ENCODE peak calls at places on chromosomes 13 and 19, in six cellular contexts. S is A549, X is H1, B is K562, C is endothelial cell of umbilical vein, I is HepG2. E is an unnamed sample.

GRCh38 chr13:75687145-75687763 is 51.1 kb downstream of the LMO7 start:
- DNase-seq in S (no peak), X (no peak), B (peak), C (peak), I (peak), E (no peak)

GRCh38 chr13:69565334-69565733 is 542.3 kb upstream of the ATXN8OS start:
- DNase-seq in S (peak), X (no peak), B (peak), C (peak), I (peak), E (peak)

GRCh38 chr13:27868639-27869435 is 51.0 kb upstream of the PDX1 start:
- DNase-seq in S (no peak), X (no peak), B (no peak), C (peak), I (no peak), E (no peak)

GRCh38 chr13:111900390-111901180 is 166.4 kb upstream of the SOX1 start:
- DNase-seq in S (no peak), X (peak), B (no peak), C (no peak), I (no peak), E (peak)

GRCh38 chr13:106859505-106859904 is 291.6 kb upstream of the ARGLU1 start:
- DNase-seq in S (no peak), X (no peak), B (no peak), C (no peak), I (no peak), E (no peak)

GRCh38 chr13:44231786-44232516 is 141.7 kb upstream of the SERP2 start:
- DNase-seq in S (peak), X (peak), B (no peak), C (peak), I (peak), E (peak)

GRCh38 chr19:15449620-15450527 is at the start of gene WIZ:
- DNase-seq in S (peak), X (peak), B (peak), C (peak), I (peak), E (peak)

GRCh38 chr13:110541526-110541920 is 20.0 kb downstream of the RAB20 start:
- DNase-seq in S (no peak), X (no peak), B (no peak), C (no peak), I (no peak), E (no peak)

GRCh38 chr13:73334459-73334858 is 275.7 kb downstream of the KLF5 start:
- DNase-seq in S (no peak), X (no peak), B (no peak), C (no peak), I (no peak), E (no peak)

GRCh38 chr19:35315883-35316282 is 13.1 kb upstream of the CD22 start:
- DNase-seq in S (no peak), X (no peak), B (peak), C (no peak), I (peak), E (no peak)

GRCh38 chr13:31124225-31124624 is 37.5 kb downstream of the HSPH1 start:
- DNase-seq in S (no peak), X (no peak), B (no peak), C (no peak), I (no peak), E (no peak)

GRCh38 chr19:2129892-2130770 is 21.2 kb downstream of the AP3D1 start:
- DNase-seq in S (no peak), X (no peak), B (no peak), C (no peak), I (no peak), E (no peak)

GRCh38 chr19:55383789-55384575 is at the start of gene TMEM238:
- DNase-seq in S (peak), X (peak), B (peak), C (peak), I (no peak), E (peak)

GRCh38 chr13:25860862-25861261 is 191.0 kb downstream of the SHISA2 start:
- DNase-seq in S (no peak), X (no peak), B (no peak), C (no peak), I (no peak), E (no peak)

GRCh38 chr19:46784262-46785053 is 3.9 kb downstream of the SLC1A5 start:
- DNase-seq in S (peak), X (peak), B (peak), C (peak), I (peak), E (peak)

GRCh38 chr13:23992722-23993438 is 95.6 kb upstream of the C1QTNF9B start:
- DNase-seq in S (no peak), X (no peak), B (no peak), C (no peak), I (no peak), E (no peak)

GRCh38 chr19:54023191-54023590 is 31.8 kb downstream of the CACNG6 start:
- DNase-seq in S (no peak), X (no peak), B (no peak), C (no peak), I (no peak), E (no peak)

GRCh38 chr19:13748169-13748884 is 16.0 kb upstream of the MRI1 start:
- DNase-seq in S (peak), X (peak), B (no peak), C (peak), I (no peak), E (no peak)

GRCh38 chr13:79445968-79446645 is 34.8 kb upstream of the NDFIP2 start:
- DNase-seq in S (no peak), X (no peak), B (no peak), C (no peak), I (no peak), E (peak)

GRCh38 chr13:60837806-60838205 is 440.8 kb downstream of the TDRD3 start:
- DNase-seq in S (no peak), X (no peak), B (no peak), C (no peak), I (no peak), E (no peak)

GRCh38 chr19:44698492-44699201 is at the start of gene CEACAM16:
- DNase-seq in S (no peak), X (no peak), B (no peak), C (no peak), I (no peak), E (no peak)

GRCh38 chr19:44694184-44694579 is 4.8 kb upstream of the CEACAM16 start:
- DNase-seq in S (no peak), X (no peak), B (peak), C (no peak), I (no peak), E (no peak)

GRCh38 chr19:44697670-44698034 is 1.3 kb upstream of the CEACAM16 start:
- DNase-seq in S (no peak), X (no peak), B (no peak), C (no peak), I (no peak), E (no peak)

GRCh38 chr19:44700547-44700946 is 1.6 kb downstream of the CEACAM16 start:
- DNase-seq in S (no peak), X (no peak), B (no peak), C (no peak), I (no peak), E (no peak)

GRCh38 chr19:44696939-44697669 is 1.8 kb upstream of the CEACAM16 start:
- DNase-seq in S (no peak), X (no peak), B (no peak), C (no peak), I (no peak), E (no peak)
- TF ChIP-seq JUN in S (no peak), X (no peak), B (no peak), C (no peak), I (no peak), E (no peak)

DNA sequence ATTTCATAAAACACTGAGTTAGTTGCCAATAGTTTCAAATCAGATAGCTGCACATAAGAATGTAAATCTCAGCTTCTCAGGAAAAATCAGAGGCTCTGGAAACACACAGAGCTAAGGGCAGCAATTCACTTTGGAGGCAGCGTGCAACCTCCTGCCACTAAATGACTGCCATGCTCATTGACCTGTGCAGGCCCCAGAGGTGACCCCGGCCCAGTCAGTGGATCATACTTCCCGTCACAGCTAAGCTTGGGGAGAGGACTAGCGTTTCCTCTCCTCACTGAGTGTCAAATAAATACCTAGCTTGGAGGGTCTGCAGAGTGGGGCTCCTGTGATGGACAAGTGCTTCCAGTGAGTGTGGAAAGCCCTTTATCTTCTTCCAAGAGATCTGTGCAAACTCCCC is 67.2 kb downstream of the UQCRFS1 start:
- DNase-seq in S (no peak), X (no peak), B (no peak), C (no peak), I (no peak), E (no peak)
- TF ChIP-seq CTCF in S (no peak), X (no peak), B (no peak), C (no peak), I (no peak), E (no peak)

GRCh38 chr13:39335721-39336120 is 267.3 kb downstream of the LHFPL6 start:
- DNase-seq in S (no peak), X (no peak), B (no peak), C (no peak), I (no peak), E (no peak)

GRCh38 chr13:39327080-39327479 is 275.9 kb downstream of the LHFPL6 start:
- DNase-seq in S (no peak), X (no peak), B (no peak), C (no peak), I (no peak), E (no peak)

GRCh38 chr13:39329182-39329639 is 273.8 kb downstream of the LHFPL6 start:
- DNase-seq in S (no peak), X (no peak), B (no peak), C (no peak), I (no peak), E (no peak)

GRCh38 chr13:39326471-39326870 is 276.5 kb downstream of the LHFPL6 start:
- DNase-seq in S (no peak), X (no peak), B (no peak), C (no peak), I (no peak), E (no peak)

DNA sequence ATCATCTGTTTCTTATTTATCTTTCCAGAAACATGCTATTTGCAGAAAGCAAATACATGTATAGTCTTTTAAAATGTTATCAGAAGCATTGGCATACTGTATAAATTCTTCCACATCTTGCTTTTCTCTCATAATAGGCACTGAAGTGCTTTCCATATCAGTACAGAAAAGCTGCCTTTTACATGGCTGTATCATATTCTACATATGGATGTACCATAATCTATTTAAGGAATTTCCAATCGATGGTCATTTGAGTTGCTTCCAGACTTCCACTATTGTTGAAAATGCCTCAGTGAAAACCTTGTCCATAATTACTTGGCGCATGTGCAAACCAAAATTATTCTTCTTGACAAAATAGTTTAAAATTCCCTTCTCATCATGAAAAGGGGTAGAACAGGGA is 272.5 kb downstream of the LHFPL6 start:
- DNase-seq in S (no peak), X (no peak), B (no peak), C (no peak), I (no peak), E (no peak)
- TF ChIP-seq JUN in S (no peak), X (no peak), B (no peak), C (no peak), I (no peak), E (no peak)

DNA sequence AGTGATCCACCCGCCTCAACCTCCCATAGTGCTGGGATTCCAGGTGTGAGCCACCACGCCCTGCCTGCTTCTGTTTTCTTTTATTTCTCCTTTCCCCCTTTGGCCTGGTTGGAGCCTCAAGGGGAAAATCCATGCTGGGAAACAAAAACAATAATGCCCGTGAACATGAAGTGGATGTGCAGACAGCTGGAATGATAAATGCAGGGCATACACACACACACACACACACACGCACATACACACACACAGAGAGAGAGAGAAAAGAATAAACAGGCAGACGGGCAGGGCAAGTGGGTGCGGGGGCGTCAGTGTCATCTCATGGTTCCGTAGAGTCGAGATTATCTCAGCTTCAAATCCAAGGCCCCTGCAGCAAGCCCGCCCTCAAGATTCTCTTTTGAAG is 4.4 kb upstream of the PLEKHF1 start:
- DNase-seq in S (no peak), X (no peak), B (no peak), C (no peak), I (no peak), E (no peak)
- TF ChIP-seq CTCF in S (no peak), X (no peak), B (no peak), C (no peak), I (no peak), E (no peak)

DNA sequence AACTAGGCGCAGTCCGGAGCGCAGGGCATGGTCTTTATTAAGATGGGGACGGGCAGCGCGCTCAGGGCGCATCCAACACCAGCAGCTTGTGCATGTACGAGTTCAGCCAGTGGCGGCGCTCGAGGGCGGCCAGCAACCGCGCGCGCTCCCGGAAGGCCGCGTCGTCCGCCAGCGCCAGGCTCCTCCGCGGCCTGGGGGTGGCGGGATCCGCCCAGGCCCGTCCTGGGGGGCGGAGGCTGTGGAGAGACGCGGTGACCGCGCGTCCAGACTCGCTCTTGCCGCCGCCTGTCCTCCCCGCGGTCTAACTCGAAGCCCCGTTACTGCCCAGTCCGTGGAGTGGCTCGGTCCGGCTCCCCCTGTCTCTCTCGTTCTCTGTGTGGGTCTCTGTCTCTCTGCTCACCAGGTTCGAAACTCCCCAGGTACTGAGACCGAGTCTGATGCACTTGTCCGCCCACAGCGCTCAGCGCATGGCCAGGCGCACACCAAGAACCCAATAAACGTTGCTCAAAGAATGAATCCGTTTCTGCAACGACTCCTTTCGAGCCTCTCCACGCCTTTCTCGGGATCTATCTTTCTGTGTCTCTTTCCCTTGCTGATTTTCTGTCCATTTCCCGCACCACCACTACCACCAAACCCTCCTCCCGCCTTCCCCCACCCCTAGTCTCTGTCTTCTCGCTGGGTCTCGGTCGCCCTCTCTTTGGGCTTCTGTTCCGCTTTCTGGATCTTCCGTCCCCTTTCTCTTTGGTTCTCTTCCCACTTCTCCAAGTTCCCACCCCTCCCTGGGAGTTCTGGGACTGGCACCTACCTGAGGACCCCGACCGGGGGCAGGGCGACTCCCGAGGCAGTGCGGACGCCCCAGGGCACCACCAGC is 599 bp downstream of the PTH2 start:
- DNase-seq in S (peak), X (peak), B (peak), C (peak), I (no peak), E (peak)
- TF ChIP-seq JUN in S (no peak), X (no peak), B (peak), C (no peak), I (no peak), E (no peak)

DNA sequence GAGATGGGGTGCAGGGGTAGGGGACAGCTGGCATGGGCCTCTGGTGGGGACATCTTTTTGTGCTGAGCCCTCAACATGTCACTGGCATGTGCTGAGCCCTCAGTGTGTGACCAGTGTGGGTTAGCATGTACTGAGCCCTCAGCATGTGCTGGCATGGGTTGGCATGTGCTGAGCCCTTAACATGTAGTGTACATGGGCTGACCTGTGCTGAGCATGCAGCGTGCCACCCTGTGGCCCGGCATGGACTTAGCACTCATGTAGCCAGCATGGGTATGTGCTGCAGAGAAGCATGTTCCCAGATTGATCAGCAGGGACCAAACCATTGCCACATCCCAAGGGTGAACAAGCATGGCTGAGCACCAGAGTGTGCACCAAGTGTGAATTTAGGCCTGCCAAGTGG is 11.5 kb downstream of the HIPK4 start:
- DNase-seq in S (no peak), X (no peak), B (no peak), C (no peak), I (no peak), E (no peak)
- TF ChIP-seq CTCF in S (no peak), X (no peak), B (no peak), C (no peak), I (no peak), E (no peak)

GRCh38 chr13:48571121-48571901 is 38.4 kb upstream of the RCBTB2 start:
- DNase-seq in S (no peak), X (no peak), B (no peak), C (peak), I (no peak), E (no peak)
- TF ChIP-seq JUN in S (no peak), X (no peak), B (no peak), C (no peak), I (no peak), E (no peak)

DNA sequence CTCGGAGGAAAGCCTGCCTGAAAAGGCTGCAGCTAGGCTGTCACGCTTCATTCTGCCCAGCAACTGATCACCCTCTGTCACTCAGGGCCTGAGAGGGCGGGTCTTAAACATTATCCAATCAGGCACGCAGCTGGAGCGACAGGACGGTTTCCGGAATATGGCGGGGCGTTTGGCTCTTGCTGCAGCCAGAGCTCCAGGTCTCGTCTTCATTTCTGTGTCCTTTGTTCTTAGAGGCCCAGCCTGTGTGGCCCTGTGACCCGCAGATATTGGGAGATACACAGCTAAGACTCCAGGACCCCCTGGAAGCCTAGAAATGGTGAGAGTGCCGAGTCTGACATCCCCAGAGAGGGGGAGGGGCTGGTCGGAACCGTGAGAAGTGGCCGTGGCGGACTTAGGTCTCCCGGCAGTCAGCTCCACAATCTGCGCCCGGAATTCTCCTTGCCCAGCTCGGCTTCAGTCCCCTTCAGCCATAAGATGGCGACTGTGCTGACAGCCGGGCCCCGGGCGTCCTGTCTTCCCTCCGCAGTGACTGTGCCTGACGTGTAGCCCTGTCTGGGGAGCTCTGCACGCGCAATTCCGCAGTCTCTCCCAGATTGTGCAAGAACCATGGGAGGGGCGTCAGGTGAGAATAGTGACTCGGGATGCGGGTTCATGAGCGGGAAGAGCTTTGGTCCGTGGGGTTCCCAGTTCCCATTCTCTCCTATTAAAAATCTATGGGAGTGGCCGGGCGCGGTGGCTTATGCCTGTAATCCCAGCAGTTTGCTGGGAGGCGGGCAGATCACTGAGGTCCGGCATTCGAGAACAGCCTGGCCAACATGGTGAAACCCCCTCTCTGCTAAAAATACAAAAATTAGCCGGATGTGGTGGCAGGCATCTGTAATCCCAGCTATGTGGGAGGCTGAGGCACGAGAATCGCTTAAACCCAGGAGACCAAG is at the start of gene ZNF429:
- DNase-seq in S (no peak), X (peak), B (peak), C (peak), I (peak), E (peak)
- TF ChIP-seq CTCF in S (no peak), X (no peak), B (peak), C (no peak), I (peak), E (no peak)

GRCh38 chr19:34067861-34068271 is 104.4 kb upstream of the LSM14A start:
- DNase-seq in S (peak), X (no peak), B (no peak), C (no peak), I (no peak), E (no peak)

DNA sequence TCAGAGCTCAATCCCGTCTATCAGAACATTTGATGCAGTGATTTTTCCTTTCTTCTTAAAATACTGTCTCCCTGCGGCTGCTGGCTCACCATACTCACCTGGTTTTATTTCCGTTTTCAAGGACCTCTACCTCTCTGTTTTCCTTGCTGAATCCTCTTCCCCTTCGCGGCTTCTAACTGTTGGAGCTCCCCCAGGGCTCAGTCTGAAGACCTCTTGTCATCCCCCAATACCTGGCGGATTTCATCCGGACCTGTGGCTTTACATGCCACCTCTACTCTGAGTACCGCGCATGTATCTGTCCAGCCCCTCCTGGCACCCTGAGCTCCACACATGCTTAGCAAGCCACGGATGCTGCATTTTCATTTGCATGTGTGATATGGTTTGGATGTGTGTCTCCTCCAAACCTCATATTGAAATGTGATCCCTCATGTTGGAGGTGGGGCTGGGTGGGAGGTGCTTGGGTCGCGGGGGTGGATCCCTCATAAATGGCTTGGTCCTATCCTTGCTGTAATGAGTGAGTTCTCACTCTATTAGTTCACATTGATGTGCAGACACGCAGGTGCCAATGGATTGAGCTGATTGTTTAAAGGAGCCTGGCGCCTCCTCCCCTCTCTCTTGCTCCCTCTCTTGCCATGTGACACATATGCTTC is 106.2 kb upstream of the LSM14A start:
- DNase-seq in S (no peak), X (no peak), B (no peak), C (no peak), I (no peak), E (no peak)
- TF ChIP-seq JUN in S (no peak), X (no peak), B (no peak), C (no peak), I (no peak), E (no peak)